ENCODE peak calls at places on chromosome 10, in four cellular contexts. G is IMR-90, B is H9, P is H1. K is an unnamed sample.

GRCh38 chr10:71999360-72000072 is 35.3 kb downstream of the CHST3 start:
- DNase-seq in B (no peak), P (no peak), G (peak; percentile 73), K (peak; percentile 59)

GRCh38 chr10:86954681-86955500 is 2.5 kb downstream of the MMRN2 start:
- DNase-seq in G (no peak), P (peak; percentile 55), B (peak; percentile 33), K (no peak)

GRCh38 chr10:79055892-79056291 is 12.9 kb upstream of the ZMIZ1 start:
- DNase-seq in P (no peak), G (no peak), B (no peak), K (no peak)

GRCh38 chr10:33114451-33114944 is 156.5 kb upstream of the ITGB1 start:
- DNase-seq in P (no peak), B (no peak), G (peak; percentile 67), K (no peak)

GRCh38 chr10:51269816-51270215 is 195.5 kb downstream of the PRKG1 start:
- DNase-seq in P (no peak), B (no peak), G (peak; percentile 75), K (no peak)

GRCh38 chr10:80530251-80530650 is 7.5 kb upstream of the SH2D4B start:
- DNase-seq in G (peak; percentile 22), P (no peak), B (no peak), K (peak; percentile 44)

GRCh38 chr10:64196638-64197315 is 675.6 kb downstream of the REEP3 start:
- DNase-seq in G (no peak), P (no peak), B (no peak), K (no peak)

GRCh38 chr10:21694646-21695045 is 160.6 kb downstream of the MLLT10 start:
- DNase-seq in G (peak; percentile 56), P (no peak), B (no peak), K (no peak)

GRCh38 chr10:13857465-13857864 is 270.7 kb downstream of the PRPF18 start:
- DNase-seq in G (no peak), B (no peak), P (no peak), K (no peak)

GRCh38 chr10:34186740-34187139 is 628.4 kb downstream of the PARD3 start:
- DNase-seq in G (no peak), B (no peak), P (no peak), K (peak; percentile 89)

GRCh38 chr10:127145173-127145572 is 51.2 kb downstream of the INSYN2A start:
- DNase-seq in P (no peak), G (peak; percentile 91), B (no peak), K (no peak)

GRCh38 chr10:109156396-109156795 is 766.9 kb downstream of the XPNPEP1 start:
- DNase-seq in G (no peak), B (no peak), P (no peak), K (no peak)

GRCh38 chr10:120941468-120941867 is 90.3 kb downstream of the WDR11 start:
- DNase-seq in P (no peak), B (no peak), G (no peak), K (no peak)

GRCh38 chr10:104339469-104340098 is 1.3 kb upstream of the ITPRIP start:
- DNase-seq in B (peak; percentile 31), G (peak; percentile 77), P (peak; percentile 42), K (no peak)

GRCh38 chr10:5512331-5512730 is 12.4 kb upstream of the CALML3 start:
- DNase-seq in B (no peak), P (no peak), G (no peak), K (no peak)

GRCh38 chr10:132404169-132404880 is 7.3 kb downstream of the PWWP2B start:
- DNase-seq in B (no peak), G (no peak), P (no peak), K (no peak)

GRCh38 chr10:75398238-75398629 is 3.3 kb downstream of the ZNF503 start:
- DNase-seq in G (no peak), B (no peak), P (no peak), K (no peak)

GRCh38 chr10:35211390-35211789 is 84.7 kb downstream of the CREM start:
- DNase-seq in G (no peak), P (no peak), B (no peak), K (peak; percentile 87)

GRCh38 chr10:63703113-63703670 is 182.0 kb downstream of the REEP3 start:
- DNase-seq in P (no peak), G (peak; percentile 43), B (no peak), K (peak; percentile 66)

GRCh38 chr10:74249865-74250264 is 98.8 kb downstream of the ADK start:
- DNase-seq in G (peak; percentile 62), P (no peak), B (no peak), K (no peak)

GRCh38 chr10:66350622-66351399 is 575.0 kb upstream of the LRRTM3 start:
- DNase-seq in B (no peak), P (no peak), G (no peak), K (no peak)

GRCh38 chr10:78547397-78547796 is 513.7 kb downstream of the RPS24 start:
- DNase-seq in G (no peak), P (no peak), B (no peak), K (no peak)

GRCh38 chr10:3206516-3207157 is 34.1 kb upstream of the PITRM1 start:
- DNase-seq in P (no peak), B (no peak), G (no peak), K (no peak)

GRCh38 chr10:30413996-30414576 is 19.9 kb upstream of the MAP3K8 start:
- DNase-seq in B (no peak), P (no peak), G (peak; percentile 71), K (peak; percentile 61)

GRCh38 chr10:21813944-21814343 is 189.6 kb downstream of the DNAJC1 start:
- DNase-seq in P (no peak), B (no peak), G (no peak), K (no peak)

GRCh38 chr10:31374146-31374696 is 55.2 kb downstream of the ZEB1 start:
- DNase-seq in G (peak; percentile 59), B (no peak), P (no peak), K (no peak)

GRCh38 chr10:110399163-110400094 is 94.7 kb upstream of the SMNDC1 start:
- DNase-seq in G (peak; percentile 99), P (no peak), B (no peak), K (no peak)

GRCh38 chr10:118792501-118792900 is 37.7 kb upstream of the CACUL1 start:
- DNase-seq in P (no peak), G (no peak), B (no peak), K (no peak)

GRCh38 chr10:69070951-69071350 is 17.0 kb upstream of the SRGN start:
- DNase-seq in P (no peak), B (no peak), G (no peak), K (no peak)
- H4K5ac ChIP-seq in P (no peak overlapping the region), B (no peak overlapping the region), G (no peak overlapping the region), K (no peak overlapping the region)

DNA sequence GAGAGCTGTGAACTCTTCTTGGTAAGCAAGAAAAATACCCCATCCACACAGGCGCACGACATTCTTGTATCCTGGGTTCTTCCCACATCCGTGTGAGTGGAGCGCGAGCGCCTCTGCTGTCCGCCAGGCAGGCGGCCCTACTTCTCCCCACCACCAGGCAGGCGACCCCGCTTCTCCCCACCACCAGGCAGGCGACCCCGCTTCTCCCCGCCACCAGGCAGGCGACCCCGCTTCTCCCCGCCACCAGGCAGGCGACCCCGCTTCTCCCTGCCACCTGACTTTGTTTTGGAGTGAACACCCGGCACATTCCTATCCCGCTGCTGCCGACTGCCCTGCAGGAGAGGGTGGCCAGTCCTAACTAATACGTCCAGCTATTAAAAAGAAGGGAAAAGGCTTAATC is 120.8 kb downstream of the NT5C2 start:
- DNase-seq in B (no peak), P (no peak), G (no peak), K (no peak)
- H4K5ac ChIP-seq in B (no peak overlapping the region), P (no peak overlapping the region), G (no peak overlapping the region), K (no peak overlapping the region)

GRCh38 chr10:14879801-14880193 is 1.1 kb downstream of the SUV39H2 start:
- DNase-seq in B (no peak), G (no peak), P (no peak), K (no peak)

GRCh38 chr10:14879055-14879800 is 562 bp downstream of the SUV39H2 start:
- DNase-seq in P (no peak), B (no peak), G (no peak), K (peak; percentile 79)

GRCh38 chr10:14876764-14877163 is 1.9 kb upstream of the SUV39H2 start:
- DNase-seq in P (no peak), B (no peak), G (no peak), K (no peak)

GRCh38 chr10:14878266-14879054 is at the start of gene SUV39H2:
- DNase-seq in P (peak; percentile 98), B (peak; percentile 96), G (peak; percentile 91), K (peak; percentile 97)

DNA sequence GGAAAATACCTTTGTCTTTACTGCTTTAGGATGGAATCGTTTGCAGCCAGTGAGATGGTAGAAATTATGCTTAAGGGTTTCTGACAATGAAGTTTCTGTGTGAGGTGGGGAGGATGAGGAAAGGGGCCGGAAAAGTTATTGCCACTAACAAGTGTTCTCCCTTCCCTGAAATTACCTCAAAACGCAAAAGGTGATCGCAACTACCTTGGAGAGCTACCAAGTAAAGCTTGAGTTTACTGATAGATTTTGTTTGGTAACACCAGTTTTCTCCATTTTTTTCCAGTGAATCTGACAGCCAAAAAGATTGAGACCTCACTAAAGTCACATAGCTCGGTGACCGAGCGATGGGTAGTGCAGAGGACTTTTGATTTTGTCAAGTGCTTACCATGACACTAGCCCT is 1.5 kb downstream of the SUV39H2 start:
- DNase-seq in P (no peak), G (no peak), B (no peak), K (peak; percentile 48)
- H4K5ac ChIP-seq in P (no peak overlapping the region), G (no peak overlapping the region), B (no peak overlapping the region), K (no peak overlapping the region)

GRCh38 chr10:10855178-10855577 is 162.5 kb upstream of the CELF2 start:
- DNase-seq in G (no peak), B (no peak), P (no peak), K (no peak)
- H4K5ac ChIP-seq in G (no peak overlapping the region), B (no peak overlapping the region), P (no peak overlapping the region), K (no peak overlapping the region)

GRCh38 chr10:45557275-45557905 is 115.2 kb downstream of the ZFAND4 start:
- DNase-seq in G (no peak), P (no peak), B (peak; percentile 55), K (peak; percentile 58)
- H4K5ac ChIP-seq in G (no peak overlapping the region), P (no peak overlapping the region), B (no peak overlapping the region), K (no peak overlapping the region)